ENCODE peak calls at places on chromosomes 11 and 22, in nine cellular contexts. One of them, this sample, is unnamed.

GRCh38 chr11:57203359-57203758 is 21.6 kb downstream of the LRRC55 start:
- DNase-seq in GM23338: peak
- DNase-seq in brain microvascular endothelial cell: no peak
- DNase-seq in IMR-90: peak
- DNase-seq in epithelial cell of esophagus: no peak
- DNase-seq in lower lobe of right lung: no peak
- DNase-seq in GM12865: no peak
- DNase-seq in left ventricle myocardium inferior: peak
- DNase-seq in choroid plexus epithelial cell: no peak
- DNase-seq in this sample: no peak

GRCh38 chr22:20275836-20276235 is 7.7 kb upstream of the RTN4R start:
- DNase-seq in GM23338: no peak
- DNase-seq in brain microvascular endothelial cell: no peak
- DNase-seq in IMR-90: no peak
- DNase-seq in epithelial cell of esophagus: no peak
- DNase-seq in lower lobe of right lung: no peak
- DNase-seq in GM12865: no peak
- DNase-seq in left ventricle myocardium inferior: no peak
- DNase-seq in choroid plexus epithelial cell: no peak
- DNase-seq in this sample: no peak

GRCh38 chr11:56333156-56333555 is 12.7 kb upstream of the OR8K1 start:
- DNase-seq in GM23338: no peak
- DNase-seq in brain microvascular endothelial cell: no peak
- DNase-seq in IMR-90: no peak
- DNase-seq in epithelial cell of esophagus: no peak
- DNase-seq in lower lobe of right lung: no peak
- DNase-seq in GM12865: no peak
- DNase-seq in left ventricle myocardium inferior: no peak
- DNase-seq in choroid plexus epithelial cell: no peak
- DNase-seq in this sample: no peak

GRCh38 chr11:90476442-90477007 is 253.7 kb upstream of the CHORDC1 start:
- DNase-seq in GM23338: peak
- DNase-seq in brain microvascular endothelial cell: peak
- DNase-seq in IMR-90: peak
- DNase-seq in epithelial cell of esophagus: peak
- DNase-seq in lower lobe of right lung: no peak
- DNase-seq in GM12865: peak
- DNase-seq in left ventricle myocardium inferior: no peak
- DNase-seq in choroid plexus epithelial cell: peak
- DNase-seq in this sample: peak

GRCh38 chr11:96242191-96242845 is 100.7 kb downstream of the MAML2 start:
- DNase-seq in GM23338: no peak
- DNase-seq in brain microvascular endothelial cell: no peak
- DNase-seq in IMR-90: no peak
- DNase-seq in epithelial cell of esophagus: peak
- DNase-seq in lower lobe of right lung: no peak
- DNase-seq in GM12865: no peak
- DNase-seq in left ventricle myocardium inferior: no peak
- DNase-seq in choroid plexus epithelial cell: peak
- DNase-seq in this sample: no peak

GRCh38 chr11:96134622-96135021 is 208.4 kb downstream of the MAML2 start:
- DNase-seq in GM23338: no peak
- DNase-seq in brain microvascular endothelial cell: no peak
- DNase-seq in IMR-90: peak
- DNase-seq in epithelial cell of esophagus: peak
- DNase-seq in lower lobe of right lung: no peak
- DNase-seq in GM12865: no peak
- DNase-seq in left ventricle myocardium inferior: no peak
- DNase-seq in choroid plexus epithelial cell: peak
- DNase-seq in this sample: no peak

GRCh38 chr22:39292561-39293074 is 26.8 kb downstream of the RPL3 start:
- DNase-seq in GM23338: peak
- DNase-seq in brain microvascular endothelial cell: peak
- DNase-seq in IMR-90: peak
- DNase-seq in epithelial cell of esophagus: peak
- DNase-seq in lower lobe of right lung: peak
- DNase-seq in GM12865: peak
- DNase-seq in left ventricle myocardium inferior: peak
- DNase-seq in choroid plexus epithelial cell: peak
- DNase-seq in this sample: peak

GRCh38 chr11:111310088-111310487 is 11.7 kb downstream of the POU2AF3 start:
- DNase-seq in GM23338: no peak
- DNase-seq in brain microvascular endothelial cell: no peak
- DNase-seq in IMR-90: no peak
- DNase-seq in epithelial cell of esophagus: peak
- DNase-seq in lower lobe of right lung: no peak
- DNase-seq in GM12865: no peak
- DNase-seq in left ventricle myocardium inferior: no peak
- DNase-seq in choroid plexus epithelial cell: no peak
- DNase-seq in this sample: no peak

GRCh38 chr11:104291646-104292045 is 127.7 kb upstream of the PDGFD start:
- DNase-seq in GM23338: no peak
- DNase-seq in brain microvascular endothelial cell: no peak
- DNase-seq in IMR-90: peak
- DNase-seq in epithelial cell of esophagus: peak
- DNase-seq in lower lobe of right lung: no peak
- DNase-seq in GM12865: no peak
- DNase-seq in left ventricle myocardium inferior: no peak
- DNase-seq in choroid plexus epithelial cell: no peak
- DNase-seq in this sample: no peak

GRCh38 chr11:14891143-14892035 is 642 bp downstream of the CYP2R1 start:
- DNase-seq in GM23338: peak
- DNase-seq in brain microvascular endothelial cell: peak
- DNase-seq in IMR-90: peak
- DNase-seq in epithelial cell of esophagus: peak
- DNase-seq in lower lobe of right lung: peak
- DNase-seq in GM12865: peak
- DNase-seq in left ventricle myocardium inferior: peak
- DNase-seq in choroid plexus epithelial cell: peak
- DNase-seq in this sample: peak

GRCh38 chr11:14894657-14895598 is 2.9 kb upstream of the CYP2R1 start:
- DNase-seq in GM23338: no peak
- DNase-seq in brain microvascular endothelial cell: no peak
- DNase-seq in IMR-90: peak
- DNase-seq in epithelial cell of esophagus: peak
- DNase-seq in lower lobe of right lung: peak
- DNase-seq in GM12865: no peak
- DNase-seq in left ventricle myocardium inferior: peak
- DNase-seq in choroid plexus epithelial cell: peak
- DNase-seq in this sample: peak

GRCh38 chr11:14898286-14899086 is 6.5 kb upstream of the CYP2R1 start:
- DNase-seq in GM23338: no peak
- DNase-seq in brain microvascular endothelial cell: no peak
- DNase-seq in IMR-90: no peak
- DNase-seq in epithelial cell of esophagus: no peak
- DNase-seq in lower lobe of right lung: no peak
- DNase-seq in GM12865: no peak
- DNase-seq in left ventricle myocardium inferior: no peak
- DNase-seq in choroid plexus epithelial cell: no peak
- DNase-seq in this sample: no peak

GRCh38 chr11:14892036-14892556 is at the start of gene CYP2R1:
- DNase-seq in GM23338: peak
- DNase-seq in brain microvascular endothelial cell: peak
- DNase-seq in IMR-90: peak
- DNase-seq in epithelial cell of esophagus: peak
- DNase-seq in lower lobe of right lung: peak
- DNase-seq in GM12865: peak
- DNase-seq in left ventricle myocardium inferior: peak
- DNase-seq in choroid plexus epithelial cell: peak
- DNase-seq in this sample: peak

GRCh38 chr11:14892577-14892976 is 546 bp upstream of the CYP2R1 start:
- DNase-seq in GM23338: no peak
- DNase-seq in brain microvascular endothelial cell: no peak
- DNase-seq in IMR-90: no peak
- DNase-seq in epithelial cell of esophagus: no peak
- DNase-seq in lower lobe of right lung: no peak
- DNase-seq in GM12865: no peak
- DNase-seq in left ventricle myocardium inferior: no peak
- DNase-seq in choroid plexus epithelial cell: no peak
- DNase-seq in this sample: no peak
- H3K4me3 ChIP-seq in GM23338: peak
- H3K4me3 ChIP-seq in brain microvascular endothelial cell: peak
- H3K4me3 ChIP-seq in IMR-90: peak
- H3K4me3 ChIP-seq in epithelial cell of esophagus: peak
- H3K4me3 ChIP-seq in lower lobe of right lung: peak
- H3K4me3 ChIP-seq in GM12865: peak
- H3K4me3 ChIP-seq in left ventricle myocardium inferior: peak
- H3K4me3 ChIP-seq in choroid plexus epithelial cell: peak
- H3K4me3 ChIP-seq in this sample: peak

DNA sequence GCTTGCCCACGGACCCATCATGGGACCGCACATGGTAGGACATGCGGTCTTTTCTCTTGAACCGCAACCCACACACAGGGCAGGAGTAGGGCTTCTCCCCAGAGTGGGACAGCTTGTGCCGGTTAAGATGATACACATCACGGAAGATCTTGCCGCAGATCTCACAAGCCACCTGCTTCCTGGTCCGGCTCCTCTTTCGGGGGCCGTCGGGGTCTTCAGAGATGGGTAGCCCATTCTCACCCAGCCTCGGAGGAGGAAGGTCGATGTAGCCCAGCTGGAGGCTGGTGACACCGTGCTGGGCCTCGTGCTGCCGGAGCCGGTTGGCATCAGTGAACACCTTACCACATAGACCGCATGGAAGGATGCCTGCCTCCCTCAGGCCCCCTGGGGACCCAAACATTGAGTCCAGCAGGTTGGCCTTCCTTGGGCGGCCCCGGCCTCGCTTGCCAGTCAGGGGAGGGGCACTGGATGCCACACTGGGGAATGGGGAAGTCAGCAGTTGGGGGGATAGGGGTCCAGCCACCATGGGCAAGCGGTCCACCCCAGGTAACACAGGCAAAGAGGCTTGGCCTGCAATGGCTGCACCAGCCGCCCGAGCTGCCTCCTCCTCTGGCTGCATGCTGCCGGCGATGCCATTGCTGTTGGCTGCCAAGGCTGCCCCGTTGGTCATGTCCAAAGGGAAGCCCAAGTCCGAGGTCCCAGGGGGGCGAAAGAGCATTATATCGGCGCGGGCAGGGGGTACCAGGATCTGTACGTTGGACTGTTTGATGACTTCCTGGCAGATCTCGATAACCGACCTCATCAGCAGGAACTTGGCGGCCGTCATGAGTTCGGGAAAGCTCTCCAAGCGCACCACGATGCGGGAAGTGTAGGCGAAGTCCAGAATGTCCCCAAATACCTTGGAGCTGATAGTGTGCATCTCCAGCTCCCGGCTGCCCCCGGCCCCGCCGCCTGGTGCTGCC is 1.5 kb downstream of the PATZ1 start:
- DNase-seq in GM23338: peak
- DNase-seq in brain microvascular endothelial cell: peak
- DNase-seq in IMR-90: peak
- DNase-seq in epithelial cell of esophagus: peak
- DNase-seq in lower lobe of right lung: peak
- DNase-seq in GM12865: peak
- DNase-seq in left ventricle myocardium inferior: peak
- DNase-seq in choroid plexus epithelial cell: peak
- DNase-seq in this sample: peak
- TF ChIP-seq CTCF in GM23338: no peak
- TF ChIP-seq CTCF in brain microvascular endothelial cell: no peak
- TF ChIP-seq CTCF in IMR-90: no peak
- TF ChIP-seq CTCF in epithelial cell of esophagus: no peak
- TF ChIP-seq CTCF in lower lobe of right lung: no peak
- TF ChIP-seq CTCF in GM12865: no peak
- TF ChIP-seq CTCF in left ventricle myocardium inferior: no peak
- TF ChIP-seq CTCF in choroid plexus epithelial cell: no peak
- TF ChIP-seq CTCF in this sample: no peak

DNA sequence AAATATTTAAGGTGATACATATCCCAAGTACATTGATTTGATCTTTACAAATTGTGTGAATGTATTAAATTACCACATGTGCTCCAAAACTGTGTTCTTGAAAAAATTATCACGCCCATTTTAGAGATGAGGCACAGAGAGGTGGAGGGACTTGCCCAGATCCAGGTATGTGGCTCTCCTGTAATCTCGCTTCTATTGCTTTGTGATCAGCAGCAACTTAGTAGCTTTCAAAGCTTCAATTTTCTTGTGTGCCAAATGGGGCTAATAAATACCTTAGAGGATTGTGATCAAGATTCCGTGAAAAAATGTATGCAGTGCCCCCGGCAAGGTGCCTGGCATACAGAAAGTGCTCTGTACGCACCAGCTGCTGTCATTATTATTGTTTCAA is 18.0 kb downstream of the PTPRJ start:
- DNase-seq in GM23338: no peak
- DNase-seq in brain microvascular endothelial cell: no peak
- DNase-seq in IMR-90: no peak
- DNase-seq in epithelial cell of esophagus: no peak
- DNase-seq in lower lobe of right lung: no peak
- DNase-seq in GM12865: no peak
- DNase-seq in left ventricle myocardium inferior: no peak
- DNase-seq in choroid plexus epithelial cell: no peak
- DNase-seq in this sample: no peak
- H3K4me3 ChIP-seq in GM23338: no peak
- H3K4me3 ChIP-seq in brain microvascular endothelial cell: no peak
- H3K4me3 ChIP-seq in IMR-90: no peak
- H3K4me3 ChIP-seq in epithelial cell of esophagus: no peak
- H3K4me3 ChIP-seq in lower lobe of right lung: no peak
- H3K4me3 ChIP-seq in GM12865: no peak
- H3K4me3 ChIP-seq in left ventricle myocardium inferior: no peak
- H3K4me3 ChIP-seq in choroid plexus epithelial cell: no peak
- H3K4me3 ChIP-seq in this sample: no peak

GRCh38 chr22:41197808-41198585 is 7.1 kb upstream of the L3MBTL2 start:
- DNase-seq in GM23338: peak
- DNase-seq in brain microvascular endothelial cell: no peak
- DNase-seq in IMR-90: no peak
- DNase-seq in epithelial cell of esophagus: peak
- DNase-seq in lower lobe of right lung: peak
- DNase-seq in GM12865: no peak
- DNase-seq in left ventricle myocardium inferior: peak
- DNase-seq in choroid plexus epithelial cell: no peak
- DNase-seq in this sample: no peak

GRCh38 chr22:41193829-41194228 is 11.3 kb upstream of the L3MBTL2 start:
- DNase-seq in GM23338: no peak
- DNase-seq in brain microvascular endothelial cell: no peak
- DNase-seq in IMR-90: no peak
- DNase-seq in epithelial cell of esophagus: no peak
- DNase-seq in lower lobe of right lung: no peak
- DNase-seq in GM12865: no peak
- DNase-seq in left ventricle myocardium inferior: no peak
- DNase-seq in choroid plexus epithelial cell: no peak
- DNase-seq in this sample: no peak

GRCh38 chr22:41191467-41191866 is 13.6 kb upstream of the L3MBTL2 start:
- DNase-seq in GM23338: no peak
- DNase-seq in brain microvascular endothelial cell: no peak
- DNase-seq in IMR-90: no peak
- DNase-seq in epithelial cell of esophagus: no peak
- DNase-seq in lower lobe of right lung: no peak
- DNase-seq in GM12865: no peak
- DNase-seq in left ventricle myocardium inferior: no peak
- DNase-seq in choroid plexus epithelial cell: no peak
- DNase-seq in this sample: no peak

GRCh38 chr22:41201146-41201545 is 4.0 kb upstream of the L3MBTL2 start:
- DNase-seq in GM23338: no peak
- DNase-seq in brain microvascular endothelial cell: no peak
- DNase-seq in IMR-90: no peak
- DNase-seq in epithelial cell of esophagus: peak
- DNase-seq in lower lobe of right lung: no peak
- DNase-seq in GM12865: no peak
- DNase-seq in left ventricle myocardium inferior: no peak
- DNase-seq in choroid plexus epithelial cell: no peak
- DNase-seq in this sample: no peak

GRCh38 chr22:41197046-41197807 is 7.9 kb upstream of the L3MBTL2 start:
- DNase-seq in GM23338: peak
- DNase-seq in brain microvascular endothelial cell: peak
- DNase-seq in IMR-90: peak
- DNase-seq in epithelial cell of esophagus: peak
- DNase-seq in lower lobe of right lung: peak
- DNase-seq in GM12865: peak
- DNase-seq in left ventricle myocardium inferior: peak
- DNase-seq in choroid plexus epithelial cell: peak
- DNase-seq in this sample: peak
- TF ChIP-seq CTCF in GM23338: peak
- TF ChIP-seq CTCF in brain microvascular endothelial cell: peak
- TF ChIP-seq CTCF in IMR-90: peak
- TF ChIP-seq CTCF in epithelial cell of esophagus: peak
- TF ChIP-seq CTCF in lower lobe of right lung: peak
- TF ChIP-seq CTCF in GM12865: no peak
- TF ChIP-seq CTCF in left ventricle myocardium inferior: peak
- TF ChIP-seq CTCF in choroid plexus epithelial cell: no peak
- TF ChIP-seq CTCF in this sample: peak

This sample was measured in astrocyte of the spinal cord.